ENCODE peak calls at places on chromosomes 1 and 21, in six cellular contexts. H, N, B, Y, M and Q are unnamed samples.

GRCh38 chr1:26360051-26360806 is 6.3 kb upstream of the CRYBG2 start:
- DNase-seq in H (peak), B (no peak), N (no peak), Y (no peak), M (no peak), Q (no peak)

GRCh38 chr1:31577515-31578191 is 1.3 kb downstream of the TINAGL1 start:
- DNase-seq in N (no peak), B (no peak), Y (no peak), M (no peak), H (peak), Q (peak)

GRCh38 chr1:32963746-32964460 is 706 bp downstream of the RNF19B start:
- DNase-seq in B (peak), Y (peak), H (peak), M (peak), N (no peak), Q (peak)

GRCh38 chr1:78303620-78304019 is 187.2 kb upstream of the PTGFR start:
- DNase-seq in B (no peak), Y (no peak), N (no peak), H (peak), M (no peak), Q (peak)

GRCh38 chr1:161481624-161482392 is 23.4 kb upstream of the FCGR2A start:
- DNase-seq in B (no peak), N (no peak), H (no peak), M (no peak), Y (no peak), Q (no peak)

GRCh38 chr21:37509802-37510393 is 143.3 kb downstream of the DYRK1A start:
- DNase-seq in H (no peak), B (no peak), M (no peak), N (no peak), Y (no peak), Q (peak)

GRCh38 chr1:8379513-8380186 is 61.7 kb downstream of the SLC45A1 start:
- DNase-seq in H (no peak), M (no peak), B (no peak), Y (no peak), N (no peak), Q (no peak)

GRCh38 chr1:84366786-84367185 is 31.5 kb upstream of the DNASE2B start:
- DNase-seq in M (no peak), N (no peak), H (no peak), Y (no peak), B (no peak), Q (no peak)

GRCh38 chr1:52153898-52154297 is 12.0 kb downstream of the ZFYVE9 start:
- DNase-seq in B (no peak), N (no peak), M (no peak), Y (no peak), H (no peak), Q (no peak)

GRCh38 chr1:161905269-161905884 is 118.3 kb downstream of the OLFML2B start:
- DNase-seq in H (peak), Y (peak), N (peak), M (peak), B (no peak), Q (no peak)

GRCh38 chr1:197467881-197468280 is 199.8 kb downstream of the CRB1 start:
- DNase-seq in Y (no peak), M (peak), H (peak), N (no peak), B (no peak), Q (no peak)

GRCh38 chr1:53249706-53250105 is 11.4 kb upstream of the MAGOH start:
- DNase-seq in H (no peak), N (no peak), B (no peak), M (no peak), Y (no peak), Q (no peak)

GRCh38 chr1:19179597-19180271 is 30.3 kb downstream of the UBR4 start:
- DNase-seq in N (peak), B (no peak), Y (no peak), M (no peak), H (no peak), Q (no peak)

GRCh38 chr1:98232678-98233077 is 311.8 kb upstream of the DPYD start:
- DNase-seq in Y (no peak), N (no peak), M (no peak), B (no peak), H (no peak), Q (no peak)

GRCh38 chr1:150507912-150508864 is at the start of gene ECM1:
- DNase-seq in H (peak), N (no peak), M (no peak), Y (peak), B (no peak), Q (peak)

GRCh38 chr1:203361843-203362524 is 11.1 kb upstream of the FMOD start:
- DNase-seq in M (peak), H (peak), N (no peak), Y (no peak), B (no peak), Q (peak)

GRCh38 chr1:58585166-58585565 is 8.1 kb upstream of the TACSTD2 start:
- DNase-seq in H (no peak), N (no peak), B (no peak), Y (no peak), M (no peak), Q (no peak)

GRCh38 chr1:156910309-156910782 is 10.1 kb upstream of the LRRC71 start:
- DNase-seq in B (no peak), N (no peak), H (peak), M (peak), Y (peak), Q (no peak)

GRCh38 chr1:184624051-184624450 is 130.6 kb downstream of the EDEM3 start:
- DNase-seq in M (peak), Y (no peak), H (no peak), B (no peak), N (no peak), Q (no peak)

GRCh38 chr1:25447547-25447946 is 16.9 kb downstream of the MACO1 start:
- DNase-seq in N (no peak), H (no peak), B (no peak), M (no peak), Y (no peak), Q (no peak)

GRCh38 chr1:221419513-221420088 is 322.3 kb downstream of the DUSP10 start:
- DNase-seq in N (no peak), Y (no peak), H (peak), B (no peak), M (no peak), Q (peak)

GRCh38 chr21:41402231-41402630 is 23.8 kb upstream of the MX1 start:
- DNase-seq in M (no peak), N (no peak), H (no peak), B (no peak), Y (no peak), Q (no peak)

GRCh38 chr21:46356005-46356338 is 32.0 kb downstream of the PCNT start:
- DNase-seq in M (no peak), N (no peak), H (no peak), B (no peak), Y (no peak), Q (no peak)

GRCh38 chr1:90708236-90708786 is 8.8 kb downstream of the BARHL2 start:
- DNase-seq in H (no peak), Y (no peak), M (peak), B (no peak), N (no peak), Q (no peak)

GRCh38 chr21:45084881-45085536 is 10.6 kb downstream of the ADARB1 start:
- DNase-seq in Y (no peak), H (no peak), M (no peak), N (no peak), B (no peak), Q (no peak)

GRCh38 chr1:229117664-229118300 is 153.1 kb upstream of the RAB4A start:
- DNase-seq in H (peak), N (no peak), B (no peak), M (peak), Y (no peak), Q (peak)

GRCh38 chr1:55255901-55256300 is 40.7 kb upstream of the USP24 start:
- DNase-seq in Y (no peak), M (peak), N (no peak), B (no peak), H (no peak), Q (no peak)

GRCh38 chr1:209627349-209628196 is 24.7 kb downstream of the LAMB3 start:
- DNase-seq in Y (peak), M (peak), B (peak), H (peak), N (peak), Q (peak)

GRCh38 chr1:6956488-6957159 is 171.4 kb downstream of the CAMTA1 start:
- DNase-seq in Y (no peak), H (no peak), B (no peak), N (no peak), M (peak), Q (peak)